ENCODE peak calls at places on chromosomes 4 and X, in six cellular contexts. R is H1, O is mesendoderm, S is IMR-90, Y is H9, Z is mesenchymal stem cell. Q is an unnamed sample.

GRCh38 chr4:7402526-7402925 is 32.2 kb downstream of the PSAPL1 start:
- DNase-seq in R (no peak), S (no peak), O (no peak), Y (no peak), Z (no peak), Q (no peak)

GRCh38 chrX:7996414-7996813 is 69.2 kb upstream of the PNPLA4 start:
- DNase-seq in Y (no peak), Z (peak), S (peak), O (peak), R (no peak), Q (peak)

GRCh38 chr4:54064317-54065275 is at the start of gene CHIC2:
- DNase-seq in O (peak), S (peak), Z (peak), R (peak), Y (peak), Q (peak)

GRCh38 chr4:52250124-52250523 is 199.0 kb downstream of the SPATA18 start:
- DNase-seq in Z (no peak), Y (no peak), R (no peak), S (no peak), O (no peak), Q (no peak)

GRCh38 chrX:108020631-108021030 is 24.2 kb upstream of the VSIG1 start:
- DNase-seq in Z (no peak), O (peak), R (no peak), S (peak), Y (no peak), Q (no peak)

GRCh38 chr4:6268650-6269399 is 825 bp upstream of the WFS1 start:
- DNase-seq in O (peak), S (no peak), Z (no peak), R (no peak), Y (no peak), Q (no peak)

GRCh38 chr4:23135792-23136645 is 443.3 kb downstream of the GBA3 start:
- DNase-seq in R (no peak), Y (no peak), O (peak), Z (peak), S (peak), Q (peak)

GRCh38 chr4:120842046-120842445 is 80.5 kb downstream of the PRDM5 start:
- DNase-seq in O (no peak), Z (peak), R (no peak), Y (no peak), S (peak), Q (no peak)

GRCh38 chr4:46081211-46081610 is 42.6 kb downstream of the GABRG1 start:
- DNase-seq in Z (no peak), R (no peak), O (no peak), Y (no peak), S (no peak), Q (no peak)

GRCh38 chr4:38323141-38323634 is 340.8 kb upstream of the KLF3 start:
- DNase-seq in O (peak), S (peak), Y (no peak), R (no peak), Z (peak), Q (no peak)

GRCh38 chr4:56078866-56079265 is 130.1 kb downstream of the CEP135 start:
- DNase-seq in Y (no peak), R (no peak), S (no peak), O (no peak), Z (no peak), Q (no peak)

GRCh38 chrX:145405012-145405411 is 157.7 kb downstream of the SPANXN1 start:
- DNase-seq in O (peak), Z (peak), Y (no peak), R (no peak), S (peak), Q (peak)

GRCh38 chrX:97026406-97026805 is 142.7 kb downstream of the RPA4 start:
- DNase-seq in O (peak), S (peak), Z (peak), R (no peak), Y (no peak), Q (peak)

GRCh38 chr4:5995901-5996623 is 22.2 kb downstream of the C4orf50 start:
- DNase-seq in S (no peak), R (no peak), Y (peak), O (no peak), Z (no peak), Q (no peak)

GRCh38 chr4:86092684-86093083 is 267.2 kb downstream of the MAPK10 start:
- DNase-seq in O (no peak), R (no peak), Y (no peak), Z (peak), S (peak), Q (no peak)

GRCh38 chr4:7166981-7167700 is 25.2 kb upstream of the SORCS2 start:
- DNase-seq in R (no peak), S (no peak), Y (peak), Z (no peak), O (no peak), Q (no peak)

GRCh38 chr4:36785965-36786364 is 458.6 kb upstream of the NWD2 start:
- DNase-seq in O (no peak), Z (no peak), Y (no peak), R (no peak), S (no peak), Q (no peak)

GRCh38 chr4:188934320-188934975 is 795.2 kb downstream of the TRIML1 start:
- DNase-seq in S (peak), R (no peak), Z (peak), Y (no peak), O (no peak), Q (no peak)

GRCh38 chrX:108139303-108139702 is 47.7 kb downstream of the ATG4A start:
- DNase-seq in Y (peak), R (no peak), O (peak), S (no peak), Z (no peak), Q (no peak)

GRCh38 chrX:136528645-136529315 is 3.2 kb upstream of the VGLL1 start:
- DNase-seq in R (no peak), S (no peak), Z (peak), Y (peak), O (peak), Q (no peak)

GRCh38 chr4:142354794-142355416 is 491.2 kb downstream of the INPP4B start:
- DNase-seq in S (no peak), Z (no peak), R (no peak), O (no peak), Y (no peak), Q (no peak)

GRCh38 chr4:85398276-85398675 is 76.7 kb upstream of the ARHGAP24 start:
- DNase-seq in Y (no peak), R (no peak), S (no peak), O (peak), Z (peak), Q (no peak)

GRCh38 chr4:76950846-76951321 is 1.3 kb downstream of the SEPTIN11 start:
- DNase-seq in Z (peak), O (peak), S (peak), Y (peak), R (no peak), Q (no peak)

GRCh38 chr4:139523076-139523475 is 32.9 kb downstream of the SETD7 start:
- DNase-seq in Y (no peak), Z (no peak), O (no peak), S (peak), R (no peak), Q (no peak)

GRCh38 chrX:39470588-39471155 is 627.1 kb downstream of the BCOR start:
- DNase-seq in S (peak), R (no peak), Z (no peak), Y (no peak), O (no peak), Q (no peak)

GRCh38 chr4:108030332-108030731 is 40.6 kb downstream of the HADH start:
- DNase-seq in Y (peak), O (peak), S (peak), R (peak), Z (peak), Q (peak)

GRCh38 chrX:11445540-11445939 is 152.3 kb downstream of the AMELX start:
- DNase-seq in O (no peak), Y (no peak), S (no peak), R (no peak), Z (no peak), Q (no peak)

GRCh38 chrX:110836982-110837381 is 41.4 kb upstream of the CHRDL1 start:
- DNase-seq in Y (peak), S (no peak), O (peak), R (no peak), Z (no peak), Q (no peak)

GRCh38 chr4:105543881-105544280 is 8.5 kb upstream of the ARHGEF38 start:
- DNase-seq in Z (no peak), O (no peak), Y (no peak), S (no peak), R (no peak), Q (no peak)

GRCh38 chrX:153411255-153411987 is at the start of gene ZFP92:
- DNase-seq in O (no peak), Y (no peak), S (no peak), Z (peak), R (no peak), Q (no peak)

GRCh38 chr4:105896984-105897760 is 1.9 kb downstream of the NPNT start:
- DNase-seq in O (no peak), Y (no peak), Z (no peak), R (no peak), S (no peak), Q (no peak)

GRCh38 chr4:175787948-175788347 is 24.1 kb downstream of the GPM6A start:
- DNase-seq in Y (no peak), R (no peak), O (no peak), S (no peak), Z (no peak), Q (no peak)

GRCh38 chr4:117983541-117984451 is 50.5 kb upstream of the NDST3 start:
- DNase-seq in R (no peak), O (no peak), Y (no peak), Z (peak), S (peak), Q (no peak)

GRCh38 chrX:106780259-106780658 is 22.2 kb upstream of the TBC1D8B start:
- DNase-seq in O (no peak), Y (no peak), R (no peak), Z (no peak), S (no peak), Q (no peak)

GRCh38 chr4:70841951-70842350 is 2.3 kb upstream of the GRSF1 start:
- DNase-seq in S (no peak), R (no peak), Y (no peak), Z (no peak), O (no peak), Q (no peak)

GRCh38 chrX:30141966-30142365 is 73.4 kb upstream of the MAGEB2 start:
- DNase-seq in S (peak), Y (no peak), R (no peak), O (peak), Z (peak), Q (peak)

GRCh38 chr4:118363166-118363565 is 10.4 kb upstream of the PRSS12 start:
- DNase-seq in R (no peak), S (no peak), Y (no peak), O (no peak), Z (no peak), Q (no peak)

GRCh38 chr4:141636771-141637460 is 533 bp downstream of the IL15 start:
- DNase-seq in Y (peak), Z (peak), O (peak), R (peak), S (peak), Q (peak)

GRCh38 chr4:95547708-95548471 is 883 bp downstream of the UNC5C start:
- DNase-seq in Y (peak), Z (peak), O (no peak), S (no peak), R (no peak), Q (peak)
- H2BK120ac ChIP-seq in Y (no peak), Z (peak), O (no peak), S (no peak), R (no peak), Q (no peak)

GRCh38 chr4:61194601-61195000 is 5.5 kb upstream of the ADGRL3 start:
- DNase-seq in S (no peak), R (no peak), Z (no peak), Y (no peak), O (no peak), Q (no peak)

GRCh38 chr4:61192392-61192791 is 7.7 kb upstream of the ADGRL3 start:
- DNase-seq in Y (no peak), Z (no peak), R (no peak), O (no peak), S (no peak), Q (no peak)

GRCh38 chr4:61195064-61195463 is 5.1 kb upstream of the ADGRL3 start:
- DNase-seq in Y (no peak), R (no peak), S (no peak), O (no peak), Z (peak), Q (no peak)

GRCh38 chr4:61199869-61200194 is 294 bp upstream of the ADGRL3 start:
- DNase-seq in Z (no peak), O (no peak), S (no peak), Y (no peak), R (no peak), Q (peak)

DNA sequence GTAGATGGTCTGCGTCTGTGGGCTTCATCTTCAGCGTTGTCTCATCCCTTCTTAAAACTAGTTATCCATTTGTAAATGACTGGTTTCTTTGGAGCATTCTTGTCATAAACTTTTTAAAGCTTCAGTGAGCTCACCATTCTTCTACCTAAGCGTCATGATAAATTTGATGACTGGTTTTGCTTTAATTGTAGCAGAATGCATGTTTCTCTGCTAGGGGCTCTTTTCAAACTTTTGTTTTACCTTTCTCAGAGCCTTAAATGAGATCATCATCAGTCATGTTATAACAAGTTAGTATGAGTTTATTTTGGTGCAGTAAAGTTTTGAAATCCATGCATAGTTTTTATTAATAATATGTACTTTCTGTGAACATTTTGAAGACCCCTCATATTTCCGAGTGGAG is 6.3 kb upstream of the ADGRL3 start:
- DNase-seq in O (no peak), S (no peak), Y (no peak), Z (no peak), R (no peak), Q (no peak)
- H2BK15ac ChIP-seq in O (no peak), S (no peak), Y (no peak), Z (no peak), R (no peak), Q (no peak)

GRCh38 chrX:103530540-103530939 is 11.3 kb upstream of the RAB40A start:
- DNase-seq in Z (no peak), O (no peak), Y (no peak), R (no peak), S (peak), Q (no peak)

GRCh38 chrX:103536071-103536470 is 16.8 kb upstream of the RAB40A start:
- DNase-seq in R (no peak), O (no peak), Y (no peak), Z (no peak), S (no peak), Q (no peak)

GRCh38 chrX:103535206-103535605 is 15.9 kb upstream of the RAB40A start:
- DNase-seq in O (no peak), Y (no peak), Z (no peak), R (no peak), S (no peak), Q (no peak)

GRCh38 chrX:103531002-103531401 is 11.7 kb upstream of the RAB40A start:
- DNase-seq in Z (no peak), O (no peak), R (no peak), S (peak), Y (no peak), Q (no peak)

GRCh38 chrX:103533428-103534216 is 14.3 kb upstream of the RAB40A start:
- DNase-seq in S (peak), R (peak), Z (peak), Y (peak), O (peak), Q (peak)
- H4K8ac ChIP-seq in S (no peak), R (no peak), Z (no peak), Y (no peak), O (no peak), Q (no peak)

GRCh38 chr4:145735777-145736176 is 55.8 kb downstream of the C4orf51 start:
- DNase-seq in Z (no peak), O (no peak), S (no peak), Y (no peak), R (no peak), Q (no peak)
- H2BK120ac ChIP-seq in Z (no peak), O (no peak), S (peak), Y (no peak), R (no peak), Q (no peak)

GRCh38 chr4:59969909-59970308 is 1230.2 kb upstream of the ADGRL3 start:
- DNase-seq in O (no peak), Y (no peak), S (no peak), Z (no peak), R (no peak), Q (no peak)

GRCh38 chr4:59971952-59972351 is 1228.2 kb upstream of the ADGRL3 start:
- DNase-seq in R (no peak), O (peak), Y (no peak), S (no peak), Z (no peak), Q (no peak)

GRCh38 chr4:59968796-59969195 is 1231.3 kb upstream of the ADGRL3 start:
- DNase-seq in Z (no peak), S (no peak), R (no peak), O (no peak), Y (no peak), Q (no peak)

GRCh38 chr4:59966758-59967157 is 1233.4 kb upstream of the ADGRL3 start:
- DNase-seq in S (no peak), Y (no peak), O (peak), Z (no peak), R (no peak), Q (no peak)
- H2BK15ac ChIP-seq in S (no peak), Y (no peak), O (no peak), Z (no peak), R (no peak), Q (no peak)

DNA sequence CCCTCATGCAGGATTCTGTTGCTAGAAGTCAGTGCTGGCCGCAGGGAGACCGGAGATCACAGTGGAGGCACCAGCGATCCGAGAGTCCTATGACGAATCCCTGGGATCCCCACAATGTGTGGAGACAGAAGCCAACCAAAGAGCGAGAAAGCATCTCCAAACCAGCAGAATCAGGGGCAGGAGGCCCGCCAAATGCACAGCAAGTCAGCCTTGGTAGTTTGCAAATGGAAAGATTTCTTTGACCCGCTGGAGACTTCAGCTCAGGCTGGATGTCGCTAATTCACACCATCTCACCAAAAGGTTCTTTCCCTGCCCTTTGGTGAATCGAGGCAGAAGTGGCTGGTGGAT is 505 bp upstream of the PKD2 start:
- DNase-seq in R (no peak), Z (no peak), S (no peak), Y (no peak), O (peak), Q (no peak)
- H4K8ac ChIP-seq in R (peak), Z (peak), S (peak), Y (no peak), O (no peak), Q (no peak)

DNA sequence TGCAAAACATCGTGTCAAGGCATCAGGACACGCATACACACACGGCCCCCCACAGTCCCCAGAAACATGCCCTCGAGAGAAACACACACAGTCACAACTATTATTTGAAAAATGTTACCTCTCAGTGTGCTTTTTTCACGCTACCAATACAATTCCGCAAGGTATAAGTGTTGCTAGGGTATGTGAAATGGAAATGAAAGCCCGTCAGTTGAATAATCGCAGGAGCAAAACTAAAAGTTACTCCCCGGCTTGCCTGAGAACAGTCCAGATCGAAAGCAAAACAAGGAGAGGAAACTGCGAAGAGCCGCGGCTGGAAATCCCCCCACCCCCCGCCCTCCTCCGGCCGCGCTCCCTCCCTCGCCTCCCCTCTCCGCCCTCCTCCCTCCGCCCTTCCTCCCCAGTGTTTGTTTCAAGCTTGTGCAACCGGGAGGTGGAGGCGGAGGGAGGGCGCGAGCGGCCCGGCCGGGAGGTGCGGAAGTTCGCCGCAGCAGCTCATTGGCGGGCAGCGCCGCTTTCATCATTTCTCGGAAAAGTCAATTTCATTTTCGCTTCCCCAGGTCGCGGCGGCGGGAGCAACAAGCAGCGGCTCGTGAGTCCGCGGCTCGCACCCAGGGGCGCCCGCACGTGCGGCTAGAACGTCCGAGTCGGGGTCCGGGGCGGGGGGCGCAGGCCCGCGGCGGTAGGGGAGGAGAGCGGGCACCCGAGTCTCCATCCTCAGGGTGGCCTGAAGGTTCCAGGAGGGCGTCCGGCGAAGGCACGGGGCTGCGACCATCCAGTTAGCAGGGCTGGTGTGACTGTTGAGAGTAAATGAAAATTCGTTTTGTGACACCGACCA is at the start of gene IRF2:
- DNase-seq in S (peak), R (peak), Z (peak), Y (peak), O (peak), Q (peak)
- H2BK120ac ChIP-seq in S (peak), R (peak), Z (peak), Y (no peak), O (peak), Q (no peak)

GRCh38 chrX:13009256-13009655 is 34.3 kb downstream of the TMSB4X start:
- DNase-seq in S (no peak), Y (no peak), R (no peak), Z (no peak), O (no peak), Q (no peak)
- H2BK15ac ChIP-seq in S (peak), Y (no peak), R (no peak), Z (no peak), O (no peak), Q (no peak)

Q was measured in neuronal stem cell.